ENCODE peak calls at places on chromosomes 2 and 18, in four cellular contexts. L is Peyer's patch, V is neural progenitor cell, W is uterus. O is an unnamed sample.
A peak's percentile ranks its signal among the peaks of the same experiment; 100 is the strongest.

GRCh38 chr2:85695121-85695520 is 963 bp downstream of the GNLY start:
- DNase-seq in L (no peak), V (no peak), W (no peak), O (no peak)

GRCh38 chr2:239241431-239241830 is 159.4 kb downstream of the HDAC4 start:
- DNase-seq in L (no peak), V (no peak), W (no peak), O (no peak)

GRCh38 chr2:54480025-54480424 is 23.9 kb downstream of the SPTBN1 start:
- DNase-seq in L (no peak), V (no peak), W (no peak), O (no peak)

GRCh38 chr2:238848566-238848940 is 668 bp downstream of the TWIST2 start:
- DNase-seq in L (no peak), V (no peak), W (no peak), O (no peak)

GRCh38 chr2:96832751-96833507 is 10.9 kb downstream of the ANKRD23 start:
- DNase-seq in L (peak; percentile 76), V (peak; percentile 93), W (peak; percentile 46), O (no peak)

GRCh38 chr2:85506768-85507181 is 32.2 kb upstream of the MAT2A start:
- DNase-seq in L (no peak), V (no peak), W (no peak), O (no peak)

GRCh38 chr18:75207298-75208054 is 1.5 kb downstream of the PTGR3 start:
- DNase-seq in L (peak; percentile 43), V (peak; percentile 27), W (no peak), O (no peak)

GRCh38 chr2:120205901-120206581 is 17.2 kb downstream of the TMEM185B start:
- DNase-seq in L (peak; percentile 83), V (peak; percentile 80), W (no peak), O (no peak)

GRCh38 chr2:10179422-10179821 is 56.9 kb downstream of the RRM2 start:
- DNase-seq in L (no peak), V (no peak), W (no peak), O (no peak)

GRCh38 chr2:195390686-195391085 is 266.3 kb upstream of the SLC39A10 start:
- DNase-seq in L (no peak), V (no peak), W (no peak), O (no peak)

GRCh38 chr2:140551291-140551690 is 1579.5 kb downstream of the LRP1B start:
- DNase-seq in L (no peak), V (no peak), W (no peak), O (no peak)

GRCh38 chr2:234189230-234189629 is 138.7 kb downstream of the SPP2 start:
- DNase-seq in L (no peak), V (peak; percentile 53), W (no peak), O (no peak)

GRCh38 chr2:48344441-48344756 is 185.6 kb upstream of the STON1 start:
- DNase-seq in L (no peak), V (no peak), W (no peak), O (no peak)
- H3K4me3 ChIP-seq in L (peak overlapping the region; percentile 9), V (no peak overlapping the region), W (no peak overlapping the region), O (peak overlapping the region; percentile 42)

GRCh38 chr2:165815742-165816141 is 21.7 kb upstream of the GALNT3 start:
- DNase-seq in L (no peak), V (no peak), W (no peak), O (no peak)
- H3K27me3 ChIP-seq in L (no peaks in the 10 kb centered on the region), V (no peaks in the 10 kb centered on the region), W (no peaks in the 10 kb centered on the region), O (no peaks in the 10 kb centered on the region)

GRCh38 chr2:7007846-7008741 is 90.9 kb downstream of the RNF144A start:
- DNase-seq in L (peak; percentile 81), V (no peak), W (peak; percentile 81), O (peak; percentile 83)
- TF ChIP-seq CTCF in L (no peak), V (no peak), W (peak; percentile 53), O (no peak)

GRCh38 chr2:218991674-218992168 is 1.5 kb downstream of the CRYBA2 start:
- DNase-seq in L (no peak), V (peak; percentile 67), W (no peak), O (no peak)

GRCh38 chr2:218990612-218991011 is 2.6 kb downstream of the CRYBA2 start:
- DNase-seq in L (no peak), V (no peak), W (no peak), O (no peak)

GRCh38 chr2:218993345-218994315 is at the start of gene CRYBA2:
- DNase-seq in L (no peak), V (peak; percentile 78), W (no peak), O (no peak)

GRCh38 chr2:218992196-218992595 is 1.0 kb downstream of the CRYBA2 start:
- DNase-seq in L (no peak), V (no peak), W (no peak), O (no peak)

GRCh38 chr2:218992703-218993344 is 398 bp downstream of the CRYBA2 start:
- DNase-seq in L (no peak), V (peak; percentile 47), W (no peak), O (no peak)
- H3K4me3 ChIP-seq in L (peak overlapping the region; percentile 39), V (peak overlapping the region; percentile 35), W (peak overlapping the region; percentile 14), O (peak overlapping the region; percentile 64)

GRCh38 chr2:216635171-216635570 is 2.0 kb downstream of the IGFBP2 start:
- DNase-seq in L (no peak), V (peak; percentile 73), W (no peak), O (no peak)

GRCh38 chr2:216634317-216635148 is 1.3 kb downstream of the IGFBP2 start:
- DNase-seq in L (no peak), V (peak; percentile 62), W (no peak), O (no peak)

GRCh38 chr2:216636570-216637450 is 3.6 kb downstream of the IGFBP2 start:
- DNase-seq in L (peak; percentile 83), V (peak; percentile 91), W (no peak), O (no peak)

GRCh38 chr2:216637472-216637871 is 4.3 kb downstream of the IGFBP2 start:
- DNase-seq in L (no peak), V (no peak), W (no peak), O (no peak)

DNA sequence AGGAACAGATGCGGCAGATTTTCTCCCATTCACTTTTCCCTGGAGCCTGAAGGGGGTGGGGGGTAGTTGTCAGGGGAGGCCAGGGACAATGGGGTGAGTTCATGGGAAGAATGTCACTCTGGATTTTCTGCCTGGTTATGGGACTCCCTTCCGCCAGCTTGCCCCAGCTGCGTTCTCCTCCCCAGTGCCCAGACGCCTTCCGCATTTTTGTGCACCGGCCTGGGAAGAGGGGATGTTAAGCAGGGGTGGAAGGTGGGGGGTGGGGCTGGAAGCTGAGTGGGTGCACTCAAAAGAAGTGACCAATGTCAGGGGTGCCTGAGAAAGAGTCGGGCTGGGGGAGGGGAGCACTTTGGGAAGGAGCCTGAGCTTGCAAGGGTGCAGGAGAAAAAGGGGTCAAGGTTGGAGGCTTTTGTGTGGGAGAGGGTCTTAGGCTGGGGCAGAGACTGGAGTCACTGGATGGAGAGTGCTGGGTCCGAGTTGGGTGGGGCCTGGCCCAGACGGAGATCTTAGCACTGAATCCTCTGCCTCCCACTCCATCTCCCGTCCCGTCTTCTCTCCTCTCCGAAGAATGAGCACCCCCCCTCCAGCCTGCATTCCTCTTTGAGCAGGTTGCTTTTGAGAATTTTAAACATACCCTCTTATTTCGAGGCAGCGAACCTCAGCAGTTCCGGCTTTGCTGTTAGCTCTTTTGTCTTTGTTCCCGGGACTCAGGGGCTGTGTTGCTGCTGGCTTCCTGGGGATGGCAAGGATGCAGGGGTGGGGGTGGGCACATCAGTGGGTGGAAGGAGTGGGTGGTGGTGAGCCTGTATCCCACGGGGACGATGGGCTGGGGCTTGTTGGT is 2.7 kb downstream of the IGFBP2 start:
- DNase-seq in L (no peak), V (peak; percentile 89), W (no peak), O (peak; percentile 81)
- H3K27me3 ChIP-seq in L (no peaks in the 10 kb centered on the region), V (peaks cover 11% of the 10 kb centered on the region), W (no peaks in the 10 kb centered on the region), O (no peaks in the 10 kb centered on the region)

GRCh38 chr2:193240752-193241151 is 1046.0 kb upstream of the TMEFF2 start:
- DNase-seq in L (no peak), V (peak; percentile 53), W (no peak), O (no peak)
- TF ChIP-seq CTCF in L (no peak), V (peak; percentile 69), W (no peak), O (no peak)

DNA sequence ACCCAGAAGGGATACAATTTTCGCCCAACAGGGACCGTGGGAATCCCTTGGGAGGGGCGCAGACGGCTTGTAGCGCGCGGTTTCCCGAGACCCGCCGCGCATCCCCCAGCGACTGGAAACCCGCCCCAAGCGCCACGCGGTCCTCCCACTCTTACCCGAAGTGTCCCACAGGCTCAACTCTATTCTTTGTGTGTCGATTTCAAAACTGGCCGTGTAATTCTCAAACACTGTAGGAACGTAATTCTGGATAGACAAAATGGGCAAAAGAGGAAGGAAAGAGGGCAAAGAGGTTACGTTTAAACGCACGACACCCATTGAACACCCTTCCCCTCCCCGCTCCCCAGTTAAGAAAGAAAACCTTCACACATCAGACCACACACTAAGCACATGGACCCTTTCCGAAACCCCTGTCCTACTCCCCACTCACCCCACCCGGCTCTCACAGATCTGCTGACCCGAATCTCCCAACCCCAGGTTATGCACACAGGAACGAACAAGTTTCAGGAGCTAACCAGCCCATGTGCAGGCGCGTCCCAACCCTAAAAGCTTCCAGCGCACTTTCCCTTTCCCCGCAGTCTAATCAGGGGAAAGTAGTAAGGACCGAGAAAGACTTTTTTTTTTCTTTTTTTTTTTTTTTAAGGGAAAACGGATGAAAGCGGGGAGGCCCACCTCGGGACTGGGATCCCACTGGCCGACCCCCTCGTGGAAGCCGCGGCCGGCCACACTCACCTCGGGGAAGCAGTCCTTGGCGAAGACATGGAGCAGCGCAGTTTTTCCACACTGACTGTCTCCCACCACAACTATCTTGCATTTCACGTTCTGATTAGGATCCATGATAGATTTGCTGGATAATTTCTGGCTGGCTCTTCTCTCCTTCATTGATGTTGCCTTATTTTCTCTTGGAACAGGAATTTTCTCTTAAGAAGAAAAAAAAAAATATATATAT is 655 bp downstream of the RND3 start:
- DNase-seq in L (peak; percentile 53), V (peak; percentile 66), W (peak; percentile 36), O (no peak)
- H3K4me3 ChIP-seq in L (peak overlapping the region; percentile 68), V (peak overlapping the region; percentile 58), W (peak overlapping the region; percentile 56), O (peak overlapping the region; percentile 88)

GRCh38 chr2:6917071-6917760 is at the start of gene RNF144A:
- DNase-seq in L (peak; percentile 78), V (peak; percentile 88), W (peak; percentile 74), O (peak; percentile 73)
- H3K27me3 ChIP-seq in L (no peaks in the 10 kb centered on the region), V (peaks cover 48% of the 10 kb centered on the region), W (no peaks in the 10 kb centered on the region), O (no peaks in the 10 kb centered on the region)